ENCODE peak calls at places on chromosomes 7 and 10, in eight cellular contexts. L is T-helper 17 cell, Z is ELR, I is Right ventricle myocardium superior, U is neuronal stem cell, A is AG08395, J is HEK293T, V is mammary epithelial cell. F is an unnamed sample.

GRCh38 chr10:1488970-1489548 is 248.3 kb downstream of the ADARB2 start:
- DNase-seq in L (no peak), A (no peak), V (no peak), J (no peak), I (no peak), U (no peak), Z (no peak), F (no peak)

GRCh38 chr7:158958618-158959017 is 102.3 kb downstream of the DYNC2I1 start:
- DNase-seq in A (no peak), I (no peak), L (no peak), V (no peak), U (no peak), J (no peak), Z (no peak), F (no peak)

GRCh38 chr10:78688945-78689935 is 379.5 kb upstream of the ZMIZ1 start:
- DNase-seq in U (no peak), V (no peak), J (no peak), L (no peak), I (peak; percentile 47), A (peak; percentile 61), Z (no peak), F (no peak)

GRCh38 chr10:98258683-98259454 is 9.1 kb downstream of the LOXL4 start:
- DNase-seq in U (no peak), Z (no peak), J (no peak), A (no peak), L (no peak), I (no peak), V (no peak), F (no peak)

GRCh38 chr7:46930336-46930735 is 651.6 kb downstream of the TNS3 start:
- DNase-seq in U (no peak), V (peak; percentile 95), Z (peak; percentile 95), I (no peak), J (no peak), A (peak; percentile 88), L (no peak), F (no peak)

GRCh38 chr7:83148776-83149175 is 13.9 kb downstream of the PCLO start:
- DNase-seq in U (no peak), I (no peak), A (no peak), L (no peak), Z (peak; percentile 66), J (no peak), V (peak; percentile 54), F (no peak)

GRCh38 chr10:63576501-63576900 is 55.3 kb downstream of the REEP3 start:
- DNase-seq in J (no peak), A (no peak), V (no peak), L (no peak), U (no peak), I (no peak), Z (no peak), F (no peak)

GRCh38 chr7:139651308-139651707 is 126.5 kb downstream of the HIPK2 start:
- DNase-seq in A (no peak), U (no peak), Z (peak; percentile 77), J (no peak), V (peak; percentile 22), L (no peak), I (no peak), F (no peak)

GRCh38 chr7:525740-526139 is 6.1 kb upstream of the PDGFA start:
- DNase-seq in L (no peak), V (no peak), A (peak; percentile 22), Z (peak; percentile 42), I (no peak), J (no peak), U (no peak), F (no peak)

GRCh38 chr7:111855842-111856227 is 293.5 kb upstream of the IMMP2L start:
- DNase-seq in U (no peak), A (no peak), J (no peak), L (no peak), I (no peak), V (no peak), Z (peak; percentile 39), F (no peak)

GRCh38 chr7:29077181-29077580 is 69.2 kb downstream of the CPVL start:
- DNase-seq in U (no peak), A (no peak), V (no peak), I (no peak), J (no peak), Z (no peak), L (no peak), F (no peak)

GRCh38 chr7:63067897-63068585 is 930.6 kb upstream of the ZNF722 start:
- DNase-seq in J (no peak), I (peak; percentile 50), A (no peak), V (no peak), L (no peak), U (no peak), Z (no peak), F (no peak)

F was measured in NCI-H1048.